ENCODE peak calls at places on chromosomes 2 and 18, in four cellular contexts. I is endodermal cell, Q is neuronal stem cell, C is PC-3. Z is an unnamed sample. For H3K4me1 and H3K9me3, the result is how much of the 10 kb centered on the place peaks cover.

GRCh38 chr2:109636290-109636675 is 22.1 kb downstream of the SOWAHC start:
- DNase-seq in I (no peak), Q (no peak), C (no peak), Z (no peak)

GRCh38 chr2:143075711-143076110 is 53.5 kb upstream of the ARHGAP15 start:
- DNase-seq in I (no peak), Q (no peak), C (no peak), Z (no peak)

GRCh38 chr2:26612522-26613240 is 28.5 kb downstream of the CIB4 start:
- DNase-seq in I (no peak), Q (no peak), C (no peak), Z (no peak)

GRCh38 chr2:189602233-189602632 is 21.6 kb upstream of the SLC40A1 start:
- DNase-seq in I (no peak), Q (no peak), C (no peak), Z (no peak)

GRCh38 chr2:235766206-235766794 is 272.5 kb downstream of the AGAP1 start:
- DNase-seq in I (peak), Q (peak), C (peak), Z (peak)

GRCh38 chr18:77102246-77103040 is 30.1 kb downstream of the MBP start:
- DNase-seq in I (no peak), Q (no peak), C (peak), Z (peak)

GRCh38 chr2:211435331-211435730 is 878.9 kb downstream of the CPS1 start:
- DNase-seq in I (peak), Q (no peak), C (no peak), Z (no peak)

GRCh38 chr18:73136134-73136533 is 268.3 kb upstream of the NETO1 start:
- DNase-seq in I (no peak), Q (no peak), C (peak), Z (peak)

GRCh38 chr18:34222396-34223163 is 2.1 kb downstream of the NOL4 start:
- DNase-seq in I (peak), Q (no peak), C (peak), Z (peak)

GRCh38 chr2:190649798-190650390 is 1.0 kb downstream of the NAB1 start:
- DNase-seq in I (no peak), Q (peak), C (peak), Z (peak)

GRCh38 chr2:69741281-69742169 is at the start of gene ANXA4:
- DNase-seq in I (peak), Q (peak), C (peak), Z (peak)

GRCh38 chr2:60499651-60500300 is 53.7 kb downstream of the BCL11A start:
- DNase-seq in I (no peak), Q (no peak), C (no peak), Z (no peak)

GRCh38 chr2:108399479-108399878 is 21.7 kb downstream of the SULT1C4 start:
- DNase-seq in I (no peak), Q (no peak), C (no peak), Z (no peak)

GRCh38 chr2:235638541-235639192 is 144.8 kb downstream of the AGAP1 start:
- DNase-seq in I (no peak), Q (no peak), C (peak), Z (no peak)

GRCh38 chr2:98377569-98377968 is 31.3 kb downstream of the CNGA3 start:
- DNase-seq in I (no peak), Q (no peak), C (no peak), Z (no peak)

DNA sequence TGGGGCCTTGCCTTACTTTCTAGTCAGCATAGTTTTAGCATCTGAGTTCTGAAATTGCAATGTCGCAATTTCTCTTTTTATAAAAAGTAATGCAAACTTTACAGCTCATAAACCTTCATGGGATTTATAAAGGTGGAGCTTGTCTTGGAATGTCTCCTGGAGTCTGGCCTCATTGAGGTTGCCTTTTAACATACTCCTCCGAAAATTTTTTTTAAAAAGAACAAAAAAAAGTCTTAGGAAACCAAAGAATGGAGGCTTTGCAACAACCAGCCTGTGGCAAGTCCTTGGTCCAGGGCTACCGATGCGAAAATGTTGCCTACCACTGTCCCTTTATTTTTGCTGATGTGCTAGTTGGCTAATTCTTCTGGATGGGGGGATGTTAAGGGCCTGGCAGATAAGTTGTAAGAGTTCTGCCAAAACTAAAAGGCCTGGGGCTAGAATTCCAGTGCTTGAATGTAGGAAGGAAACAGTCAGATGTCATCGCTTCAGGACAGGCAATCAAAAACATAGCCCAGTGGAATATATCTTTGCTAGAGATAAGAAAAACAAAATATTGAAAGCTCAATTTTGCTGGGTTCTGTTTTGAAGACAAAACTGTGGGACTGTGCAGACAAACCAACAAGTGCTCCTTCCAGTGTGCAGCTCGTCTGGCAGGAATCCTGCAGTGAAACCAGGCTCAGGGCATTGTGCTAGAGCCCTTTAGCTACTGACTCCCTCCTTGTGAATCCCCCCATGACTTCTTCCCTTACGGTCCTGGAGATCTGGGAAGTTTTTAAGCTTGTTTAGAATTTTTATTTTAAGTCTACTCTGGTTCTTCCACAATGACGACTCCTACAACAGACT is 212.9 kb downstream of the PIEZO2 start:
- DNase-seq in I (no peak), Q (no peak), C (no peak), Z (peak)
- H3K9ac ChIP-seq in I (no peak), Q (no peak), C (no peak), Z (no peak)

GRCh38 chr2:128346811-128347558 is 28.3 kb upstream of the HS6ST1 start:
- DNase-seq in I (peak), Q (no peak), C (no peak), Z (no peak)

GRCh38 chr2:128347701-128348504 is 29.2 kb upstream of the HS6ST1 start:
- DNase-seq in I (peak), Q (no peak), C (peak), Z (peak)

GRCh38 chr2:128354161-128354560 is 35.5 kb upstream of the HS6ST1 start:
- DNase-seq in I (no peak), Q (no peak), C (no peak), Z (no peak)

GRCh38 chr2:128348505-128349065 is 29.9 kb upstream of the HS6ST1 start:
- DNase-seq in I (peak), Q (no peak), C (no peak), Z (no peak)

GRCh38 chr2:128350736-128351135 is 32.1 kb upstream of the HS6ST1 start:
- DNase-seq in I (no peak), Q (no peak), C (no peak), Z (no peak)
- H3K4me1 ChIP-seq in I (under half), Q (under half), C (under half), Z (under half)

GRCh38 chr18:35283923-35284794 is 5.9 kb downstream of the ZSCAN30 start:
- DNase-seq in I (no peak), Q (no peak), C (no peak), Z (no peak)
- H3K9me3 ChIP-seq in I (half or more), Q (under half), C (under half), Z (under half)

DNA sequence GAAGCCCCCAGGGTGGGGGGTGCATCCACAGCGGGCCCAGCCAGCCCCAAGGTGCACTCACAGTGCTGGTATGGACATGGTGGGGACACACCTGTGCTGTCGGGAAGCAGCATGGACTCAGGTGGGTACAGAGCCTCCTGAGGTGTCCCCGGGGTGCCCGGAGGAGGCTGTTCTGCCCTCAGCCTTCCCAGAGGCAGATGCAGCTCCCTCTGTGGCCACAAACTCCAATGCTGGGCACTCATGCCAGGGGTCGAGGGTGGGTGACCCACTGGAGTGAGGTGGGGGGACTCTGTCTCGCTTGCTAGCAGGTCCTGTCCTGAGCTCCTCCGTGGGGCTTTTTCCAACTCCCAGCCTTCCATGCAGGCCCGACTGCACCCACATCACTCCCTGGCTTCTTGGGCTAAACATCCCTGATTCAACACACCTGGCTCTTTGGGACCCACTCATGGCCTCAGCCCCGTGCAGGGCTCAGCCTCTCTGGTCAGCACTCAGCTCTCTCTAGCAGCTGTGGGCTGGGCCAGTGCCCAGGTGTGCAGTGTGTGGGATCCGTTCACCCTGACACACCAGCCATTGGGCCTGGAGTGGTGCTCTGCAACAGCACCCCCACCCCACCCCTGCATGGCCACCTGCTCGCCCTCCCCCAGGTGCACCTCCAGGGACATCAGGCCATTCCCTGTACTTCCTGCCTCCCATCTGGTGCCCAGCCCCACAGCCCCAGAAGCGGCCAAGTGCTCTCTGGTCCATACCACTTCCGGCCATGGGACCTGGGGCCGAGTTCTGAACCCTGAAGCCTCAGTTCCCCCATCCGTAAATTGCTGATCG is 16.0 kb downstream of the RAMP1 start:
- DNase-seq in I (peak), Q (no peak), C (no peak), Z (no peak)
- H3K9ac ChIP-seq in I (no peak), Q (no peak), C (peak), Z (no peak)

DNA sequence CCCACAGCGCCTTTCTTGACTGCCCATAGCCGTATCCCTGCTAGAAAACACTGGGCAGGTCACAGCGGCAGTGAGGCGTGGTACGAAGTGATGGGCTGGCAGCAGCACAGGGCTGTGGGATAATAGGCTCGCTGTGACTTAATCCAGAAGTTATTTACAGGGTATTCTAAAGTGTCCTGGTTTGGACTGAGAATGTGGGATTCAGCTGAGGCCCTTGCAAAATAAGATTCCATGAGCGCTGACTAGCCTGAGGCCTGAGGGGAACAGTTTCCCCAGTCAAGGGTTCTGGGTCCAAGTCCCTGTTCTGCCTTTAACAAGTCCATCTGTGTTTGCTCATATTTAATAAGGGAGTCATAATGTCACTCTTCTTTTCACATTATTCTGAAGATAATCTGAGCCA is 34.6 kb downstream of the SETBP1 start:
- DNase-seq in I (no peak), Q (no peak), C (peak), Z (peak)
- H3K4me1 ChIP-seq in I (under half), Q (under half), C (under half), Z (under half)

GRCh38 chr18:1846640-1847039 is 724.7 kb downstream of the METTL4 start:
- DNase-seq in I (no peak), Q (no peak), C (peak), Z (no peak)

GRCh38 chr18:1840878-1841277 is 730.4 kb downstream of the METTL4 start:
- DNase-seq in I (no peak), Q (no peak), C (no peak), Z (no peak)
- H3K9me3 ChIP-seq in I (under half), Q (under half), C (under half), Z (under half)

DNA sequence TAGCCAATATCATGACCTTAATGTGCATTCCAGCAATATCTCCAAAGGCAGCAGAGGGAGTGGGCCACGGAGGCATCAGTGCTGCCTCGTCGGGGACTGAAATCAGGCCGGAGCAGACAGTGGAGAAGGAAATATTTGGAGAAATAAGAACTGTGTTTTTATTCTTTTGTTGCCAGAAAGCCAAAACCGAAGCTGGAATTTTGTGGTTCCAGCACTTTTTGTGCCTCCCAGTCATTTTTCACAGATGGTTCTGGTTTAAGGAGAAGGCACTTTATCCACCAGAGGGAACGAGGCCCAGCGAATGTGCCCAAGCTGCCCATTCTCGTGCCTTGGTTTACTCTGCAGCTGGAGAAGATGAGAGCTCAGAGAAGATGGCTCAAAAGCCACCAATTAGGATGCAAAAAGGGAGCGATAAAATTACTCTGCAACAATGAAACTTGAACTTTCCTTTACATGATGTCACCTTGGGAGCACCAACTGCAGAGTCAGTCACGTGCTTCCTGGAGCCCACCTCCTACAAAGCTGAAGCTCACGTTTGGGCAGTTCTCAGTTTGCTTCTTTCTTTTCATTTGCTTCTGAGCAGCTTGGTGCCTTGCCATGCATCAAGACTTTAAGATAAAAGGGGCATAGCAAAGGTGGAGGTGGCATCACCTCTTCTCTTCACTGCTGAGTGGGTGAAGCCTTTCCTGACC is 288.7 kb downstream of the LPIN1 start:
- DNase-seq in I (no peak), Q (no peak), C (no peak), Z (peak)
- H3K9ac ChIP-seq in I (no peak), Q (no peak), C (no peak), Z (no peak)

DNA sequence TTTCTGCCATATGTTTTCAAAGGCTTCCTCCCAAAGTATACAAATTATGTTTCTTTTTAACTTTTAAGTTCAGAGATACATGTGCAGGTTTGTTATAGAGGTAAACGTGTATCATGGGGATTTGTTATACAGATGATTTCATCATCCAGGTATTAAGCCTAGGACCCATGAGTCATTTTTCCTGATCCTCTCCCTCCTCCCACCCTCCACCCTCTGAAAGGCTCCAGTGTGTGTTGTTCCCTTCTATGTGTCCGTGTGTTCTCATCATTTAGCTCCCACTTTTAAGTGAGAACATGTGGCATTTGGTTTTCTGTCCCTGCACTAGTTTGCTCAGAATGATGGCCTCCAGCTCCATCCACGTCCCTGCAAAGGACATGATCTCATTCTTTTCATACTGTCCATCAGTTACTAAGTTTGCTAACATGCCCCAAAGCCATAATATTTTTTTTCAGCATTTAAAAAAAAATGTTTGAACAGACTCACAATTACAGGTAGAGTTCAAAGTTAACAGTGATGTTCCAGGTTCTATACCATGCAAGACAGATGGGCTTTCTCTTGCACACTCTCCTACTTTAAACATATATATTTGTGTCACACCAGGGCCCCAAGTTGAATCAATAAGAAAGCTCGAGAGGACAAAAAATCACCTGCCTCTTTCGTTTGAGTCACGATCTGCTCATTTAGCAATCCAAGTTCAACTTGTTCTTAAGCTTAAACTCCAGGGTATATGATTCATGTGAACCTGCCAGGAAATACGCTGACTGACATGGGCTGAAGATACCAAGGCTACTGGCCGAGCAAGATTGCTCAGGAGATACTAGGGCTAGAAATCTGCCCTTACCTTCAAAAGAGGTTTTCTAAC is 77.6 kb downstream of the AP1S3 start:
- DNase-seq in I (no peak), Q (no peak), C (peak), Z (peak)
- H3K4me1 ChIP-seq in I (under half), Q (under half), C (under half), Z (under half)

DNA sequence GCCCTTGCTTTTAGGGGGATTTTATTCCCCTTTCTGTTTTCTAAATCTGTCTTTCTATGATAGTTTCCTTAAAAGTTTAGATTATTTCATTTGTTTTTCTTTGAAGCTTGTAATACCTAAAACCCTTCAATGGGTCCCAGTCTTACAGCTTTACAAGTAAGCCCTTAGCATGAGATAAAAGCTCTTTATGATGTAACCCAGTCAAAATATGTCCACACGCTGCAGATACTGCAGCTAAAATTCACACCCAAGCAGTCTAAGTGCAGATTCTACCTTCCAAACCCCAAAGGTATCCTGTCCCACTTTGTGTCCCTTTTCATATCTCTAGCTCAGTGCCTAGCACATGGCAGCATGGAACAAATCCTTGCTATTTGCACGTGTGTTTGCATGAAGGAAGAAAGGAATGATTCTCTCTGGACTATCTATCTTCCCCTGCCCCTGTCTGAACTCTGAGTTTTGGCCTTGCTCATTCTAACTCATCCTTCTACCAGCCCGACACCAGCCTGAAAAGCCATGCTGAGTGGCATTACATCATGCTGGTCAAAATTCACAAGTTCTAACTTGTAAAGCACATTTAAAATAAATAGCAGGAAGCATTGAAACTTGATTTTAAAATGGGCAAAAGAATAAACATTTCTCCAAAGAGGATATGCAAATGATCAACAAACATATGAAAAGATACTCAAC is 623.2 kb downstream of the IRS1 start:
- DNase-seq in I (no peak), Q (no peak), C (no peak), Z (no peak)
- H3K9me3 ChIP-seq in I (under half), Q (under half), C (under half), Z (half or more)

Z was measured in adipocyte.